ENCODE peak calls at places on chromosome 20, in six cellular contexts. One of them, this sample, is unnamed.
A peak's percentile ranks its signal among the peaks of the same experiment; 100 is the strongest.

GRCh38 chr20:43389839-43390626 is 67.7 kb upstream of the SRSF6 start:
- DNase-seq in HepG2: no peak
- DNase-seq in H1: peak; percentile 92
- DNase-seq in GM12878: no peak
- DNase-seq in SK-N-SH: peak; percentile 68
- DNase-seq in K562: peak; percentile 21
- DNase-seq in this sample: no peak

GRCh38 chr20:62753626-62754025 is 42.6 kb upstream of the MRGBP start:
- DNase-seq in HepG2: no peak
- DNase-seq in H1: no peak
- DNase-seq in GM12878: no peak
- DNase-seq in SK-N-SH: no peak
- DNase-seq in K562: no peak
- DNase-seq in this sample: no peak

GRCh38 chr20:4666001-4666470 is 55.7 kb upstream of the PRND start:
- DNase-seq in HepG2: no peak
- DNase-seq in H1: no peak
- DNase-seq in GM12878: no peak
- DNase-seq in SK-N-SH: no peak
- DNase-seq in K562: no peak
- DNase-seq in this sample: peak; percentile 51

GRCh38 chr20:50467618-50468373 is 42.4 kb upstream of the PTPN1 start:
- DNase-seq in HepG2: peak; percentile 77
- DNase-seq in H1: no peak
- DNase-seq in GM12878: no peak
- DNase-seq in SK-N-SH: peak; percentile 57
- DNase-seq in K562: peak; percentile 86
- DNase-seq in this sample: no peak

GRCh38 chr20:23063573-23063972 is 14.1 kb upstream of the THBD start:
- DNase-seq in HepG2: no peak
- DNase-seq in H1: no peak
- DNase-seq in GM12878: no peak
- DNase-seq in SK-N-SH: no peak
- DNase-seq in K562: no peak
- DNase-seq in this sample: no peak

GRCh38 chr20:64099086-64099786 is 8.1 kb downstream of the NPBWR2 start:
- DNase-seq in HepG2: no peak
- DNase-seq in H1: no peak
- DNase-seq in GM12878: no peak
- DNase-seq in SK-N-SH: no peak
- DNase-seq in K562: no peak
- DNase-seq in this sample: no peak

GRCh38 chr20:63829943-63830820 is 882 bp downstream of the ZBTB46 start:
- DNase-seq in HepG2: no peak
- DNase-seq in H1: no peak
- DNase-seq in GM12878: no peak
- DNase-seq in SK-N-SH: peak; percentile 78
- DNase-seq in K562: no peak
- DNase-seq in this sample: no peak

GRCh38 chr20:23165307-23165750 is 79.2 kb upstream of the CD93 start:
- DNase-seq in HepG2: no peak
- DNase-seq in H1: peak; percentile 49
- DNase-seq in GM12878: no peak
- DNase-seq in SK-N-SH: no peak
- DNase-seq in K562: no peak
- DNase-seq in this sample: no peak

GRCh38 chr20:44549123-44549522 is 27.3 kb upstream of the SERINC3 start:
- DNase-seq in HepG2: no peak
- DNase-seq in H1: no peak
- DNase-seq in GM12878: no peak
- DNase-seq in SK-N-SH: no peak
- DNase-seq in K562: no peak
- DNase-seq in this sample: no peak

GRCh38 chr20:24770628-24771556 is 178.2 kb upstream of the CST7 start:
- DNase-seq in HepG2: no peak
- DNase-seq in H1: no peak
- DNase-seq in GM12878: no peak
- DNase-seq in SK-N-SH: no peak
- DNase-seq in K562: no peak
- DNase-seq in this sample: no peak

GRCh38 chr20:38935285-38935684 is 9.1 kb downstream of the FAM83D start:
- DNase-seq in HepG2: no peak
- DNase-seq in H1: no peak
- DNase-seq in GM12878: no peak
- DNase-seq in SK-N-SH: no peak
- DNase-seq in K562: no peak
- DNase-seq in this sample: no peak

GRCh38 chr20:57659789-57660509 is 39.7 kb upstream of the ZBP1 start:
- DNase-seq in HepG2: no peak
- DNase-seq in H1: peak; percentile 43
- DNase-seq in GM12878: no peak
- DNase-seq in SK-N-SH: peak; percentile 23
- DNase-seq in K562: no peak
- DNase-seq in this sample: no peak

GRCh38 chr20:63979549-63980316 is at the start of gene SAMD10:
- DNase-seq in HepG2: peak; percentile 70
- DNase-seq in H1: peak; percentile 66
- DNase-seq in GM12878: peak; percentile 72
- DNase-seq in SK-N-SH: peak; percentile 85
- DNase-seq in K562: peak; percentile 77
- DNase-seq in this sample: peak; percentile 92

GRCh38 chr20:56393133-56393472 is 658 bp downstream of the CSTF1 start:
- DNase-seq in HepG2: no peak
- DNase-seq in H1: no peak
- DNase-seq in GM12878: no peak
- DNase-seq in SK-N-SH: peak; percentile 34
- DNase-seq in K562: no peak
- DNase-seq in this sample: no peak

GRCh38 chr20:31691646-31692275 is 30.9 kb downstream of the BCL2L1 start:
- DNase-seq in HepG2: no peak
- DNase-seq in H1: no peak
- DNase-seq in GM12878: no peak
- DNase-seq in SK-N-SH: no peak
- DNase-seq in K562: no peak
- DNase-seq in this sample: no peak

GRCh38 chr20:1897965-1898464 is 2.8 kb downstream of the SIRPA start:
- DNase-seq in HepG2: no peak
- DNase-seq in H1: no peak
- DNase-seq in GM12878: peak; percentile 57
- DNase-seq in SK-N-SH: no peak
- DNase-seq in K562: no peak
- DNase-seq in this sample: peak; percentile 77

GRCh38 chr20:62627901-62628612 is 14.2 kb upstream of the SLCO4A1 start:
- DNase-seq in HepG2: no peak
- DNase-seq in H1: no peak
- DNase-seq in GM12878: no peak
- DNase-seq in SK-N-SH: no peak
- DNase-seq in K562: no peak
- DNase-seq in this sample: no peak

GRCh38 chr20:25052255-25053206 is 5.4 kb downstream of the ACSS1 start:
- DNase-seq in HepG2: no peak
- DNase-seq in H1: no peak
- DNase-seq in GM12878: no peak
- DNase-seq in SK-N-SH: no peak
- DNase-seq in K562: no peak
- DNase-seq in this sample: no peak

GRCh38 chr20:50980071-50980681 is 21.6 kb downstream of the MOCS3 start:
- DNase-seq in HepG2: peak; percentile 64
- DNase-seq in H1: no peak
- DNase-seq in GM12878: no peak
- DNase-seq in SK-N-SH: no peak
- DNase-seq in K562: no peak
- DNase-seq in this sample: peak; percentile 95

GRCh38 chr20:1833728-1834726 is 61.2 kb upstream of the SIRPA start:
- DNase-seq in HepG2: no peak
- DNase-seq in H1: no peak
- DNase-seq in GM12878: no peak
- DNase-seq in SK-N-SH: no peak
- DNase-seq in K562: no peak
- DNase-seq in this sample: no peak

GRCh38 chr20:43040427-43040826 is 149.3 kb downstream of the PTPRT start:
- DNase-seq in HepG2: peak; percentile 33
- DNase-seq in H1: peak; percentile 73
- DNase-seq in GM12878: no peak
- DNase-seq in SK-N-SH: no peak
- DNase-seq in K562: peak; percentile 28
- DNase-seq in this sample: no peak

GRCh38 chr20:59735917-59736316 is 131.6 kb downstream of the PHACTR3 start:
- DNase-seq in HepG2: no peak
- DNase-seq in H1: no peak
- DNase-seq in GM12878: no peak
- DNase-seq in SK-N-SH: no peak
- DNase-seq in K562: no peak
- DNase-seq in this sample: no peak

GRCh38 chr20:62362991-62363919 is 3.9 kb downstream of the LAMA5 start:
- DNase-seq in HepG2: no peak
- DNase-seq in H1: peak; percentile 62
- DNase-seq in GM12878: no peak
- DNase-seq in SK-N-SH: peak; percentile 60
- DNase-seq in K562: no peak
- DNase-seq in this sample: no peak

DNA sequence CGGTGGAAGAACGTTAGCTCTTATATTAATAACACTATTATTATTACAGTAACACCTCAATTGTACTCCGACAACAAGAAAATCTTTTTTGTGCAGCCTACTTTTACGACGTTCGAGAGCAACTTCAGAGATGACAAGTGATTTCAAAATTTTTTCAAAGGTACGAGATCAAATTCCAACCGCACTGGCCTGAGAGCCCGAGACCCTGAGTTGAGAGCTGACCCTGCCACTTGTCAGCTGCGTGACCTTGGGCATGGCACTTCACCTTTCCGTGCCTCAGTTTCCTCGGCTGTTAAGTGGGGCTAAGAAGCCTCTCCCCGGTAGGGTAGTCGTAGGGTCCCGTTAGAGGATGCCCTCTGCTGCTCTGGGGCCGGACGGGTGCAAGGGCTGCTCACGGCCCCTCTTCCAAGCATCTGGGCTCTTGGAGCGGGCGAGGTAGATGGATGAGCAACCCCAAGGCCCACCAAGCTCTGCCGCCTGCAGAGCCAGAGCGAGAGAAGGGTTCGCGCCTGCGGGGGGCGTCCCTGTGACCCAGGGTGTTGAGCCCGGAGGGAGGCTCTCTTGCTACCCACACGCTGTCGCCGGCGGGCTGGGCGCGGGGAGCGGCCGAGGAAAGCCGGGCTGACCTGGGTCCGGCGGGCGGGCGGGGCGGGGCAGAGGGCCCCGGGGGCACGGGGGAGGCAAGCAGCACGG is 510 bp downstream of the NDRG3 start:
- DNase-seq in HepG2: peak; percentile 34
- DNase-seq in H1: no peak
- DNase-seq in GM12878: no peak
- DNase-seq in SK-N-SH: no peak
- DNase-seq in K562: peak; percentile 50
- DNase-seq in this sample: no peak
- TF ChIP-seq GABPA in HepG2: no peak
- TF ChIP-seq GABPA in H1: no peak
- TF ChIP-seq GABPA in GM12878: no peak
- TF ChIP-seq GABPA in SK-N-SH: no peak
- TF ChIP-seq GABPA in K562: no peak
- TF ChIP-seq GABPA in this sample: no peak

GRCh38 chr20:18805881-18806280 is 7.7 kb upstream of the SCP2D1 start:
- DNase-seq in HepG2: no peak
- DNase-seq in H1: no peak
- DNase-seq in GM12878: no peak
- DNase-seq in SK-N-SH: no peak
- DNase-seq in K562: no peak
- DNase-seq in this sample: no peak
- TF ChIP-seq POLR2AphosphoS5 in HepG2: no peak
- TF ChIP-seq POLR2AphosphoS5 in H1: no peak
- TF ChIP-seq POLR2AphosphoS5 in GM12878: no peak
- TF ChIP-seq POLR2AphosphoS5 in SK-N-SH: no peak
- TF ChIP-seq POLR2AphosphoS5 in K562: no peak
- TF ChIP-seq POLR2AphosphoS5 in this sample: no peak

GRCh38 chr20:61230166-61230565 is 21.9 kb upstream of the CDH4 start:
- DNase-seq in HepG2: no peak
- DNase-seq in H1: no peak
- DNase-seq in GM12878: no peak
- DNase-seq in SK-N-SH: no peak
- DNase-seq in K562: no peak
- DNase-seq in this sample: no peak

GRCh38 chr20:61233590-61233989 is 18.5 kb upstream of the CDH4 start:
- DNase-seq in HepG2: no peak
- DNase-seq in H1: no peak
- DNase-seq in GM12878: no peak
- DNase-seq in SK-N-SH: no peak
- DNase-seq in K562: no peak
- DNase-seq in this sample: no peak

GRCh38 chr20:61236677-61237076 is 15.4 kb upstream of the CDH4 start:
- DNase-seq in HepG2: no peak
- DNase-seq in H1: no peak
- DNase-seq in GM12878: no peak
- DNase-seq in SK-N-SH: no peak
- DNase-seq in K562: no peak
- DNase-seq in this sample: no peak

GRCh38 chr20:61234224-61234623 is 17.8 kb upstream of the CDH4 start:
- DNase-seq in HepG2: no peak
- DNase-seq in H1: no peak
- DNase-seq in GM12878: no peak
- DNase-seq in SK-N-SH: no peak
- DNase-seq in K562: no peak
- DNase-seq in this sample: no peak
- H3K27ac ChIP-seq in HepG2: no peak overlapping the region
- H3K27ac ChIP-seq in H1: no peak overlapping the region
- H3K27ac ChIP-seq in GM12878: no peak overlapping the region
- H3K27ac ChIP-seq in SK-N-SH: no peak overlapping the region
- H3K27ac ChIP-seq in K562: no peak overlapping the region
- H3K27ac ChIP-seq in this sample: no peak overlapping the region

GRCh38 chr20:53447271-53447670 is 146.4 kb downstream of the ZNF217 start:
- DNase-seq in HepG2: no peak
- DNase-seq in H1: no peak
- DNase-seq in GM12878: no peak
- DNase-seq in SK-N-SH: no peak
- DNase-seq in K562: no peak
- DNase-seq in this sample: peak; percentile 6

GRCh38 chr20:53448875-53449274 is 144.8 kb downstream of the ZNF217 start:
- DNase-seq in HepG2: no peak
- DNase-seq in H1: no peak
- DNase-seq in GM12878: no peak
- DNase-seq in SK-N-SH: no peak
- DNase-seq in K562: no peak
- DNase-seq in this sample: no peak

GRCh38 chr20:53444386-53444785 is 149.3 kb downstream of the ZNF217 start:
- DNase-seq in HepG2: no peak
- DNase-seq in H1: no peak
- DNase-seq in GM12878: no peak
- DNase-seq in SK-N-SH: no peak
- DNase-seq in K562: no peak
- DNase-seq in this sample: no peak

GRCh38 chr20:53448426-53448825 is 145.2 kb downstream of the ZNF217 start:
- DNase-seq in HepG2: no peak
- DNase-seq in H1: no peak
- DNase-seq in GM12878: no peak
- DNase-seq in SK-N-SH: no peak
- DNase-seq in K562: no peak
- DNase-seq in this sample: no peak

DNA sequence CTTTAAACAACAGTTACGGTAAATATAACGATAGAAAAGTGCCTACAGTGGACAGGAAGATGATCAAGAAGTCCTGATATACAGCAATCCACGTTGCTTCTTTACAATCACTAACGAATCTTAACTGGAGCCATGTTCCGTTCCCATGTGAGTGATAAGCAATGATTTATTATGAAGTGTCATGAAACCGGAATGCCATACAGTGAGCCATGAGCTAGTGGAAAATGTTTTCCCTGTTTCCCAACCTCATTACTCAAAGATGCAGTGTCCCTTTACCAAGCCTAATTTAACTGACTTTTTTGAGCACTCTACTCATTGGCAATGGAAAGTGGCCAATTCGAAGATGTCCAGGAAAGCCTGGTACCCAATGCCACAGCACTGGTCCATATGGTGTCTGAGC is 148.4 kb downstream of the ZNF217 start:
- DNase-seq in HepG2: no peak
- DNase-seq in H1: no peak
- DNase-seq in GM12878: no peak
- DNase-seq in SK-N-SH: no peak
- DNase-seq in K562: no peak
- DNase-seq in this sample: no peak
- TF ChIP-seq GABPA in HepG2: no peak
- TF ChIP-seq GABPA in H1: no peak
- TF ChIP-seq GABPA in GM12878: no peak
- TF ChIP-seq GABPA in SK-N-SH: no peak
- TF ChIP-seq GABPA in K562: no peak
- TF ChIP-seq GABPA in this sample: no peak

This sample was measured in HL-60.